ENCODE peak calls at places on chromosomes 1 and 21, in five cellular contexts. T, N, M, Q and V are unnamed samples.

GRCh38 chr1:25579241-25579946 is 36.0 kb downstream of the LDLRAP1 start:
- DNase-seq in T (no peak), N (no peak), M (no peak), Q (no peak), V (no peak)

GRCh38 chr1:219498666-219499065 is 114.2 kb downstream of the ZC3H11B start:
- DNase-seq in T (no peak), N (no peak), M (no peak), Q (no peak), V (no peak)

GRCh38 chr1:204213668-204214662 is at the start of gene GOLT1A:
- DNase-seq in T (peak; percentile 93), N (peak; percentile 82), M (peak; percentile 84), Q (no peak), V (peak; percentile 73)

GRCh38 chr1:94805912-94806311 is 14.2 kb upstream of the SLC44A3 start:
- DNase-seq in T (peak; percentile 57), N (peak; percentile 77), M (peak; percentile 72), Q (peak; percentile 67), V (peak; percentile 46)

GRCh38 chr1:230641346-230641745 is 935 bp upstream of the COG2 start:
- DNase-seq in T (no peak), N (peak; percentile 60), M (no peak), Q (no peak), V (peak; percentile 40)

GRCh38 chr21:21230672-21231071 is 232.5 kb downstream of the NCAM2 start:
- DNase-seq in T (no peak), N (peak; percentile 34), M (peak; percentile 16), Q (no peak), V (no peak)

GRCh38 chr1:205948886-205949285 is 5.6 kb upstream of the SLC26A9 start:
- DNase-seq in T (no peak), N (no peak), M (no peak), Q (no peak), V (no peak)

GRCh38 chr1:114152211-114153050 is 1.2 kb downstream of the SYT6 start:
- DNase-seq in T (peak; percentile 6), N (peak; percentile 43), M (peak; percentile 75), Q (no peak), V (peak; percentile 16)

GRCh38 chr1:54886724-54887664 is at the start of gene DHCR24:
- DNase-seq in T (peak; percentile 90), N (peak; percentile 90), M (peak; percentile 95), Q (peak; percentile 90), V (peak; percentile 88)

GRCh38 chr1:208724079-208724478 is 479.9 kb upstream of the PLXNA2 start:
- DNase-seq in T (no peak), N (no peak), M (no peak), Q (no peak), V (no peak)

GRCh38 chr1:85200870-85201339 is at the start of gene SYDE2:
- DNase-seq in T (peak; percentile 90), N (peak; percentile 84), M (peak; percentile 89), Q (no peak), V (peak; percentile 71)

GRCh38 chr1:218705391-218705790 is 360.3 kb downstream of the TGFB2 start:
- DNase-seq in T (peak; percentile 20), N (peak; percentile 83), M (no peak), Q (no peak), V (peak; percentile 63)

GRCh38 chr1:16076871-16077250 is 3.4 kb upstream of the FAM131C start:
- DNase-seq in T (peak; percentile 76), N (peak; percentile 75), M (no peak), Q (no peak), V (no peak)

GRCh38 chr1:181746224-181746623 is 262.9 kb downstream of the CACNA1E start:
- DNase-seq in T (no peak), N (peak; percentile 2), M (no peak), Q (no peak), V (no peak)

GRCh38 chr1:119960501-119960900 is 64.2 kb upstream of the ADAM30 start:
- DNase-seq in T (no peak), N (no peak), M (no peak), Q (no peak), V (no peak)

GRCh38 chr1:117753652-117754051 is 147.8 kb downstream of the TENT5C start:
- DNase-seq in T (no peak), N (peak; percentile 61), M (no peak), Q (no peak), V (peak; percentile 20)

GRCh38 chr1:22879445-22879844 is 93.2 kb downstream of the LACTBL1 start:
- DNase-seq in T (no peak), N (no peak), M (no peak), Q (no peak), V (no peak)

GRCh38 chr1:201673093-201673492 is 134.2 kb downstream of the NAV1 start:
- DNase-seq in T (no peak), N (no peak), M (no peak), Q (no peak), V (no peak)

GRCh38 chr1:156140879-156141707 is 12.3 kb upstream of the SEMA4A start:
- DNase-seq in T (no peak), N (no peak), M (peak; percentile 85), Q (peak; percentile 54), V (no peak)

GRCh38 chr1:172732427-172732826 is 73.5 kb downstream of the FASLG start:
- DNase-seq in T (no peak), N (no peak), M (no peak), Q (no peak), V (no peak)

GRCh38 chr1:21149430-21149861 is 27.3 kb downstream of the EIF4G3 start:
- DNase-seq in T (peak; percentile 48), N (peak; percentile 74), M (no peak), Q (no peak), V (peak; percentile 76)

GRCh38 chr1:115668579-115668978 is 26.8 kb downstream of the VANGL1 start:
- DNase-seq in T (peak; percentile 35), N (peak; percentile 60), M (no peak), Q (peak; percentile 31), V (peak; percentile 56)

GRCh38 chr1:15323989-15324866 is 77.2 kb downstream of the FHAD1 start:
- DNase-seq in T (no peak), N (no peak), M (no peak), Q (no peak), V (no peak)

GRCh38 chr1:204503913-204504519 is 9.4 kb upstream of the PIK3C2B start:
- DNase-seq in T (no peak), N (peak; percentile 31), M (no peak), Q (no peak), V (no peak)

GRCh38 chr1:79604490-79605198 is 598.1 kb upstream of the ADGRL4 start:
- DNase-seq in T (no peak), N (no peak), M (peak; percentile 4), Q (no peak), V (no peak)

GRCh38 chr1:86765073-86765472 is 60.7 kb downstream of the SH3GLB1 start:
- DNase-seq in T (no peak), N (no peak), M (peak; percentile 32), Q (no peak), V (no peak)

GRCh38 chr1:205947024-205947423 is 3.8 kb upstream of the SLC26A9 start:
- DNase-seq in T (peak; percentile 71), N (peak; percentile 65), M (no peak), Q (no peak), V (peak; percentile 75)

GRCh38 chr1:69506310-69506709 is 61.4 kb upstream of the LRRC7 start:
- DNase-seq in T (no peak), N (no peak), M (no peak), Q (no peak), V (no peak)

GRCh38 chr1:24555591-24556413 is at the start of gene NCMAP:
- DNase-seq in T (peak; percentile 43), N (peak; percentile 40), M (peak; percentile 41), Q (no peak), V (no peak)

GRCh38 chr1:24557220-24557619 is 1.3 kb downstream of the NCMAP start:
- DNase-seq in T (no peak), N (no peak), M (no peak), Q (no peak), V (no peak)

GRCh38 chr1:24556414-24556795 is 518 bp downstream of the NCMAP start:
- DNase-seq in T (no peak), N (no peak), M (no peak), Q (no peak), V (no peak)

GRCh38 chr1:24553931-24554330 is 2.0 kb upstream of the NCMAP start:
- DNase-seq in T (no peak), N (no peak), M (no peak), Q (no peak), V (no peak)

GRCh38 chr1:24554714-24555113 is 1.2 kb upstream of the NCMAP start:
- DNase-seq in T (no peak), N (no peak), M (no peak), Q (no peak), V (no peak)
- H3K27me3 ChIP-seq in T (peaks cover 3% of the 10 kb centered on the region), N (no peaks in the 10 kb centered on the region), M (peaks cover 51% of the 10 kb centered on the region), Q (peaks cover 17% of the 10 kb centered on the region), V (no peaks in the 10 kb centered on the region)

GRCh38 chr1:235933483-235934116 is 66.9 kb upstream of the LYST start:
- DNase-seq in T (no peak), N (no peak), M (no peak), Q (no peak), V (no peak)
- H3K27ac ChIP-seq in T (no peak overlapping the region), N (no peak overlapping the region), M (no peak overlapping the region), Q (no peak overlapping the region), V (peak overlapping the region; percentile 78)

GRCh38 chr1:28147264-28148094 is 29.0 kb downstream of the PTAFR start:
- DNase-seq in T (no peak), N (peak; percentile 15), M (peak; percentile 34), Q (no peak), V (no peak)
- H2AFZ ChIP-seq in T (no peak overlapping the region), N (no peak overlapping the region), M (peak overlapping the region; percentile 84), Q (no peak overlapping the region), V (no peak overlapping the region)

GRCh38 chr1:143652187-143652586 is 319.6 kb downstream of the FAM72C start:
- DNase-seq in T (no peak), N (no peak), M (no peak), Q (no peak), V (no peak)

GRCh38 chr1:143653403-143653802 is 318.4 kb downstream of the FAM72C start:
- DNase-seq in T (no peak), N (no peak), M (no peak), Q (no peak), V (no peak)

GRCh38 chr1:143651350-143651992 is 320.3 kb downstream of the FAM72C start:
- DNase-seq in T (no peak), N (no peak), M (no peak), Q (no peak), V (no peak)

DNA sequence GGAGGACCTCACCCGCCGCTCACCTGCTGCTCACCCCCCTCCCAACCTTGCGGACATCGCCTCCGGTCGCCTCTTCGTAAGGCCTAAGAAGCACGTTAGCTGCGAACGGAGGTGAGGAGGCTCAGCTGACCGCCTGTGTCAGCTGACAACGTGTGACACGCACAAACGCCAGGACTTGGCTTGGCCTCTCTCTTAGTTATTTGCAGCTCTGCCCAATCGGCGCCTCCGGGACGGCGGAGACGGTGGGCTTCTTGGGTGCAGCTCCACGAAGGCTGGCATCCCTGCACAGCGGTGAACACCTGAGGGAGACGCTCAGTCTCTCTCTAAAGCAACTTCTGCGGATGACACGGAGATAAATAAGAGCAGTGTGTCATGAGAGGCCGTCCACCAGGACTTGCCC is 319.0 kb downstream of the FAM72C start:
- DNase-seq in T (no peak), N (no peak), M (no peak), Q (no peak), V (no peak)
- H3K27me3 ChIP-seq in T (no peaks in the 10 kb centered on the region), N (peaks cover 17% of the 10 kb centered on the region), M (no peaks in the 10 kb centered on the region), Q (no peaks in the 10 kb centered on the region), V (peaks cover 4% of the 10 kb centered on the region)